ENCODE peak calls at places on chromosomes 7 and 10, in eight cellular contexts. One of them, this sample, is unnamed. For H3K27me3 and H3K36me3, the result is how much of the 10 kb centered on the place peaks cover.

GRCh38 chr10:128793726-128794655 is 667.8 kb upstream of the MKI67 start:
- DNase-seq in GM23338: no peak
- DNase-seq in transverse colon: no peak
- DNase-seq in colonic mucosa: no peak
- DNase-seq in tibial artery: no peak
- DNase-seq in SJSA1: no peak
- DNase-seq in heart left ventricle: no peak
- DNase-seq in body of pancreas: no peak
- DNase-seq in this sample: no peak

GRCh38 chr7:4714161-4714700 is 32.1 kb downstream of the FOXK1 start:
- DNase-seq in GM23338: no peak
- DNase-seq in transverse colon: no peak
- DNase-seq in colonic mucosa: no peak
- DNase-seq in tibial artery: no peak
- DNase-seq in SJSA1: no peak
- DNase-seq in heart left ventricle: no peak
- DNase-seq in body of pancreas: no peak
- DNase-seq in this sample: no peak

GRCh38 chr7:96212474-96212873 is 109.4 kb downstream of the SLC25A13 start:
- DNase-seq in GM23338: no peak
- DNase-seq in transverse colon: no peak
- DNase-seq in colonic mucosa: no peak
- DNase-seq in tibial artery: no peak
- DNase-seq in SJSA1: no peak
- DNase-seq in heart left ventricle: no peak
- DNase-seq in body of pancreas: no peak
- DNase-seq in this sample: no peak

GRCh38 chr7:66859794-66860645 is 61.0 kb upstream of the TMEM248 start:
- DNase-seq in GM23338: peak
- DNase-seq in transverse colon: no peak
- DNase-seq in colonic mucosa: no peak
- DNase-seq in tibial artery: no peak
- DNase-seq in SJSA1: no peak
- DNase-seq in heart left ventricle: no peak
- DNase-seq in body of pancreas: no peak
- DNase-seq in this sample: peak

GRCh38 chr10:541750-542371 is 147.6 kb downstream of the DIP2C start:
- DNase-seq in GM23338: no peak
- DNase-seq in transverse colon: no peak
- DNase-seq in colonic mucosa: no peak
- DNase-seq in tibial artery: no peak
- DNase-seq in SJSA1: no peak
- DNase-seq in heart left ventricle: no peak
- DNase-seq in body of pancreas: no peak
- DNase-seq in this sample: no peak

GRCh38 chr10:33331020-33331557 is 3.4 kb downstream of the NRP1 start:
- DNase-seq in GM23338: no peak
- DNase-seq in transverse colon: no peak
- DNase-seq in colonic mucosa: no peak
- DNase-seq in tibial artery: no peak
- DNase-seq in SJSA1: no peak
- DNase-seq in heart left ventricle: no peak
- DNase-seq in body of pancreas: no peak
- DNase-seq in this sample: no peak

GRCh38 chr10:72483452-72483851 is 128.7 kb upstream of the DNAJB12 start:
- DNase-seq in GM23338: no peak
- DNase-seq in transverse colon: no peak
- DNase-seq in colonic mucosa: no peak
- DNase-seq in tibial artery: no peak
- DNase-seq in SJSA1: no peak
- DNase-seq in heart left ventricle: no peak
- DNase-seq in body of pancreas: no peak
- DNase-seq in this sample: no peak

GRCh38 chr7:7498881-7499280 is 36.8 kb downstream of the COL28A1 start:
- DNase-seq in GM23338: no peak
- DNase-seq in transverse colon: no peak
- DNase-seq in colonic mucosa: no peak
- DNase-seq in tibial artery: no peak
- DNase-seq in SJSA1: no peak
- DNase-seq in heart left ventricle: no peak
- DNase-seq in body of pancreas: no peak
- DNase-seq in this sample: no peak

GRCh38 chr7:65746398-65746669 is 126.5 kb upstream of the VKORC1L1 start:
- DNase-seq in GM23338: no peak
- DNase-seq in transverse colon: no peak
- DNase-seq in colonic mucosa: no peak
- DNase-seq in tibial artery: no peak
- DNase-seq in SJSA1: no peak
- DNase-seq in heart left ventricle: no peak
- DNase-seq in body of pancreas: no peak
- DNase-seq in this sample: no peak

GRCh38 chr10:111756541-111757061 is 427.0 kb downstream of the GPAM start:
- DNase-seq in GM23338: peak
- DNase-seq in transverse colon: peak
- DNase-seq in colonic mucosa: peak
- DNase-seq in tibial artery: peak
- DNase-seq in SJSA1: no peak
- DNase-seq in heart left ventricle: no peak
- DNase-seq in body of pancreas: peak
- DNase-seq in this sample: peak

GRCh38 chr10:65032867-65033769 is 1511.9 kb downstream of the REEP3 start:
- DNase-seq in GM23338: no peak
- DNase-seq in transverse colon: no peak
- DNase-seq in colonic mucosa: no peak
- DNase-seq in tibial artery: no peak
- DNase-seq in SJSA1: no peak
- DNase-seq in heart left ventricle: no peak
- DNase-seq in body of pancreas: no peak
- DNase-seq in this sample: no peak

GRCh38 chr7:24343614-24344013 is 59.6 kb downstream of the NPY start:
- DNase-seq in GM23338: no peak
- DNase-seq in transverse colon: no peak
- DNase-seq in colonic mucosa: no peak
- DNase-seq in tibial artery: no peak
- DNase-seq in SJSA1: no peak
- DNase-seq in heart left ventricle: no peak
- DNase-seq in body of pancreas: no peak
- DNase-seq in this sample: no peak

GRCh38 chr10:30510932-30511700 is 77.1 kb downstream of the MAP3K8 start:
- DNase-seq in GM23338: no peak
- DNase-seq in transverse colon: no peak
- DNase-seq in colonic mucosa: no peak
- DNase-seq in tibial artery: no peak
- DNase-seq in SJSA1: no peak
- DNase-seq in heart left ventricle: no peak
- DNase-seq in body of pancreas: no peak
- DNase-seq in this sample: no peak

GRCh38 chr7:156232931-156233705 is 407.5 kb upstream of the RNF32 start:
- DNase-seq in GM23338: no peak
- DNase-seq in transverse colon: no peak
- DNase-seq in colonic mucosa: no peak
- DNase-seq in tibial artery: no peak
- DNase-seq in SJSA1: no peak
- DNase-seq in heart left ventricle: no peak
- DNase-seq in body of pancreas: no peak
- DNase-seq in this sample: peak

GRCh38 chr10:91698258-91698657 is 65.4 kb upstream of the PPP1R3C start:
- DNase-seq in GM23338: no peak
- DNase-seq in transverse colon: no peak
- DNase-seq in colonic mucosa: no peak
- DNase-seq in tibial artery: no peak
- DNase-seq in SJSA1: no peak
- DNase-seq in heart left ventricle: no peak
- DNase-seq in body of pancreas: no peak
- DNase-seq in this sample: no peak

GRCh38 chr10:91700788-91701444 is 68.0 kb upstream of the PPP1R3C start:
- DNase-seq in GM23338: no peak
- DNase-seq in transverse colon: no peak
- DNase-seq in colonic mucosa: no peak
- DNase-seq in tibial artery: no peak
- DNase-seq in SJSA1: no peak
- DNase-seq in heart left ventricle: no peak
- DNase-seq in body of pancreas: no peak
- DNase-seq in this sample: no peak

GRCh38 chr10:91705948-91706670 is 73.2 kb upstream of the PPP1R3C start:
- DNase-seq in GM23338: no peak
- DNase-seq in transverse colon: no peak
- DNase-seq in colonic mucosa: no peak
- DNase-seq in tibial artery: no peak
- DNase-seq in SJSA1: no peak
- DNase-seq in heart left ventricle: no peak
- DNase-seq in body of pancreas: no peak
- DNase-seq in this sample: no peak

GRCh38 chr10:91702586-91703088 is 69.8 kb upstream of the PPP1R3C start:
- DNase-seq in GM23338: no peak
- DNase-seq in transverse colon: no peak
- DNase-seq in colonic mucosa: no peak
- DNase-seq in tibial artery: no peak
- DNase-seq in SJSA1: no peak
- DNase-seq in heart left ventricle: no peak
- DNase-seq in body of pancreas: no peak
- DNase-seq in this sample: no peak

GRCh38 chr10:91700273-91700672 is 67.4 kb upstream of the PPP1R3C start:
- DNase-seq in GM23338: no peak
- DNase-seq in transverse colon: no peak
- DNase-seq in colonic mucosa: no peak
- DNase-seq in tibial artery: no peak
- DNase-seq in SJSA1: no peak
- DNase-seq in heart left ventricle: no peak
- DNase-seq in body of pancreas: no peak
- DNase-seq in this sample: no peak
- H3K4me3 ChIP-seq in GM23338: no peak
- H3K4me3 ChIP-seq in transverse colon: no peak
- H3K4me3 ChIP-seq in colonic mucosa: no peak
- H3K4me3 ChIP-seq in tibial artery: no peak
- H3K4me3 ChIP-seq in SJSA1: no peak
- H3K4me3 ChIP-seq in heart left ventricle: no peak
- H3K4me3 ChIP-seq in body of pancreas: no peak
- H3K4me3 ChIP-seq in this sample: no peak

DNA sequence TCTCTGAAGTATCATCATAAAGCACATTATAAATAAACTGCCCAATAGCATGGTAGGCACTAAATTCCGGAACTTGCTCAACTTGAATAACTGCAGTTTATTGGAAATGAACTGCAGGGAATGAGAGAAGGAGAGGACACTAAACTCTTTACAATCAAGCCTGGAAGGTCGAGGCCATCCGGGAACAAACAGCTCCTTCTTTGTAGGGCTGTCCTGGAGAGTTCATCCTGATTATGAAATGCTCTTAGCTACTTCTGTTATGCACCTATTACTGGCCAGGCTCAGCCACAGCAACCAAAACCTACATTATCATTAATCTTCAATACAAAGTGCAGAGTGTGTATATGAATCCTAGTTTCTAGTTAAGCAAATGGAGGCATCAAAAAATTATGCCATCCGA is 64.7 kb downstream of the PPP1R17 start:
- DNase-seq in GM23338: no peak
- DNase-seq in transverse colon: no peak
- DNase-seq in colonic mucosa: no peak
- DNase-seq in tibial artery: no peak
- DNase-seq in SJSA1: no peak
- DNase-seq in heart left ventricle: no peak
- DNase-seq in body of pancreas: no peak
- DNase-seq in this sample: no peak
- H3K27me3 ChIP-seq in GM23338: under half
- H3K27me3 ChIP-seq in transverse colon: under half
- H3K27me3 ChIP-seq in colonic mucosa: under half
- H3K27me3 ChIP-seq in tibial artery: under half
- H3K27me3 ChIP-seq in SJSA1: under half
- H3K27me3 ChIP-seq in heart left ventricle: under half
- H3K27me3 ChIP-seq in body of pancreas: under half
- H3K27me3 ChIP-seq in this sample: under half

GRCh38 chr7:139254728-139255127 is 23.7 kb downstream of the UBN2 start:
- DNase-seq in GM23338: no peak
- DNase-seq in transverse colon: no peak
- DNase-seq in colonic mucosa: no peak
- DNase-seq in tibial artery: no peak
- DNase-seq in SJSA1: no peak
- DNase-seq in heart left ventricle: no peak
- DNase-seq in body of pancreas: no peak
- DNase-seq in this sample: no peak
- H3K36me3 ChIP-seq in GM23338: under half
- H3K36me3 ChIP-seq in transverse colon: under half
- H3K36me3 ChIP-seq in colonic mucosa: under half
- H3K36me3 ChIP-seq in tibial artery: half or more
- H3K36me3 ChIP-seq in SJSA1: under half
- H3K36me3 ChIP-seq in heart left ventricle: half or more
- H3K36me3 ChIP-seq in body of pancreas: under half
- H3K36me3 ChIP-seq in this sample: under half

GRCh38 chr7:43658718-43659548 is 70.4 kb downstream of the COA1 start:
- DNase-seq in GM23338: no peak
- DNase-seq in transverse colon: no peak
- DNase-seq in colonic mucosa: no peak
- DNase-seq in tibial artery: no peak
- DNase-seq in SJSA1: no peak
- DNase-seq in heart left ventricle: no peak
- DNase-seq in body of pancreas: no peak
- DNase-seq in this sample: no peak
- H3K4me3 ChIP-seq in GM23338: no peak
- H3K4me3 ChIP-seq in transverse colon: no peak
- H3K4me3 ChIP-seq in colonic mucosa: no peak
- H3K4me3 ChIP-seq in tibial artery: no peak
- H3K4me3 ChIP-seq in SJSA1: no peak
- H3K4me3 ChIP-seq in heart left ventricle: no peak
- H3K4me3 ChIP-seq in body of pancreas: no peak
- H3K4me3 ChIP-seq in this sample: no peak

GRCh38 chr10:133087045-133087678 is 562 bp upstream of the ADGRA1 start:
- DNase-seq in GM23338: no peak
- DNase-seq in transverse colon: no peak
- DNase-seq in colonic mucosa: no peak
- DNase-seq in tibial artery: no peak
- DNase-seq in SJSA1: no peak
- DNase-seq in heart left ventricle: no peak
- DNase-seq in body of pancreas: no peak
- DNase-seq in this sample: no peak

GRCh38 chr10:133088524-133089460 is 1.1 kb downstream of the ADGRA1 start:
- DNase-seq in GM23338: no peak
- DNase-seq in transverse colon: no peak
- DNase-seq in colonic mucosa: no peak
- DNase-seq in tibial artery: no peak
- DNase-seq in SJSA1: no peak
- DNase-seq in heart left ventricle: no peak
- DNase-seq in body of pancreas: no peak
- DNase-seq in this sample: peak

GRCh38 chr10:133089461-133089800 is 1.7 kb downstream of the ADGRA1 start:
- DNase-seq in GM23338: no peak
- DNase-seq in transverse colon: no peak
- DNase-seq in colonic mucosa: no peak
- DNase-seq in tibial artery: no peak
- DNase-seq in SJSA1: no peak
- DNase-seq in heart left ventricle: no peak
- DNase-seq in body of pancreas: no peak
- DNase-seq in this sample: no peak

GRCh38 chr10:133086247-133086646 is 1.5 kb upstream of the ADGRA1 start:
- DNase-seq in GM23338: no peak
- DNase-seq in transverse colon: no peak
- DNase-seq in colonic mucosa: no peak
- DNase-seq in tibial artery: no peak
- DNase-seq in SJSA1: no peak
- DNase-seq in heart left ventricle: no peak
- DNase-seq in body of pancreas: no peak
- DNase-seq in this sample: no peak

GRCh38 chr10:133087679-133088523 is at the start of gene ADGRA1:
- DNase-seq in GM23338: peak
- DNase-seq in transverse colon: no peak
- DNase-seq in colonic mucosa: no peak
- DNase-seq in tibial artery: no peak
- DNase-seq in SJSA1: no peak
- DNase-seq in heart left ventricle: no peak
- DNase-seq in body of pancreas: no peak
- DNase-seq in this sample: peak
- H3K27me3 ChIP-seq in GM23338: under half
- H3K27me3 ChIP-seq in transverse colon: half or more
- H3K27me3 ChIP-seq in colonic mucosa: under half
- H3K27me3 ChIP-seq in tibial artery: under half
- H3K27me3 ChIP-seq in SJSA1: half or more
- H3K27me3 ChIP-seq in heart left ventricle: half or more
- H3K27me3 ChIP-seq in body of pancreas: under half
- H3K27me3 ChIP-seq in this sample: under half

This sample was measured in H7.